ENCODE peak calls at places on chromosome 2, in seven cellular contexts. I, P, G, L, S, B and D are unnamed samples.

GRCh38 chr2:105405291-105405690 is 6.4 kb upstream of the FHL2 start:
- DNase-seq in I (no peak), P (no peak), G (no peak), L (no peak), S (no peak), B (peak; percentile 81), D (no peak)

GRCh38 chr2:139885921-139886498 is 1105.8 kb upstream of the NXPH2 start:
- DNase-seq in I (no peak), P (peak; percentile 12), G (no peak), L (no peak), S (no peak), B (no peak), D (peak; percentile 9)

GRCh38 chr2:162795312-162795711 is 43.3 kb downstream of the KCNH7 start:
- DNase-seq in I (no peak), P (peak; percentile 46), G (no peak), L (peak; percentile 24), S (peak; percentile 27), B (no peak), D (peak; percentile 57)

GRCh38 chr2:28185153-28185552 is 207.5 kb upstream of the FOSL2 start:
- DNase-seq in I (no peak), P (no peak), G (peak; percentile 93), L (no peak), S (no peak), B (no peak), D (no peak)

GRCh38 chr2:64049633-64050220 is 30.5 kb upstream of the VPS54 start:
- DNase-seq in I (peak; percentile 83), P (peak; percentile 56), G (peak; percentile 69), L (peak; percentile 78), S (peak; percentile 76), B (peak; percentile 82), D (peak; percentile 84)

GRCh38 chr2:38465789-38466127 is 88.7 kb upstream of the ATL2 start:
- DNase-seq in I (no peak), P (peak; percentile 50), G (peak; percentile 34), L (peak; percentile 43), S (peak; percentile 75), B (peak; percentile 49), D (peak; percentile 82)

GRCh38 chr2:39431592-39432316 is 5.3 kb downstream of the MAP4K3 start:
- DNase-seq in I (no peak), P (no peak), G (peak; percentile 70), L (no peak), S (no peak), B (peak; percentile 62), D (peak; percentile 49)

GRCh38 chr2:238506669-238507068 is 79.9 kb downstream of the ASB1 start:
- DNase-seq in I (no peak), P (no peak), G (no peak), L (no peak), S (no peak), B (no peak), D (no peak)

GRCh38 chr2:241300000-241300399 is 15.5 kb downstream of the HDLBP start:
- DNase-seq in I (no peak), P (no peak), G (no peak), L (no peak), S (no peak), B (no peak), D (peak; percentile 52)

GRCh38 chr2:152375174-152375573 is 40.2 kb downstream of the FMNL2 start:
- DNase-seq in I (no peak), P (no peak), G (no peak), L (no peak), S (no peak), B (no peak), D (no peak)

GRCh38 chr2:143152652-143153051 is 23.4 kb downstream of the ARHGAP15 start:
- DNase-seq in I (no peak), P (no peak), G (no peak), L (no peak), S (no peak), B (no peak), D (no peak)

GRCh38 chr2:171174075-171174474 is 13.4 kb upstream of the TLK1 start:
- DNase-seq in I (no peak), P (no peak), G (peak; percentile 78), L (no peak), S (no peak), B (no peak), D (no peak)

GRCh38 chr2:27715318-27716165 is 51.9 kb downstream of the SLC4A1AP start:
- DNase-seq in I (peak; percentile 54), P (peak; percentile 54), G (no peak), L (peak; percentile 88), S (no peak), B (peak; percentile 85), D (peak; percentile 76)

GRCh38 chr2:205563646-205564045 is 118.7 kb upstream of the NRP2 start:
- DNase-seq in I (no peak), P (peak; percentile 76), G (no peak), L (no peak), S (no peak), B (no peak), D (peak; percentile 87)

GRCh38 chr2:233990261-233990798 is 60.2 kb upstream of the SPP2 start:
- DNase-seq in I (peak; percentile 84), P (no peak), G (peak; percentile 73), L (no peak), S (no peak), B (no peak), D (no peak)

GRCh38 chr2:187593697-187594096 is 39.5 kb upstream of the TFPI start:
- DNase-seq in I (no peak), P (no peak), G (peak; percentile 4), L (no peak), S (no peak), B (peak; percentile 44), D (no peak)

GRCh38 chr2:47747878-47748277 is 35.1 kb upstream of the MSH6 start:
- DNase-seq in I (no peak), P (no peak), G (no peak), L (no peak), S (no peak), B (no peak), D (peak; percentile 45)

DNA sequence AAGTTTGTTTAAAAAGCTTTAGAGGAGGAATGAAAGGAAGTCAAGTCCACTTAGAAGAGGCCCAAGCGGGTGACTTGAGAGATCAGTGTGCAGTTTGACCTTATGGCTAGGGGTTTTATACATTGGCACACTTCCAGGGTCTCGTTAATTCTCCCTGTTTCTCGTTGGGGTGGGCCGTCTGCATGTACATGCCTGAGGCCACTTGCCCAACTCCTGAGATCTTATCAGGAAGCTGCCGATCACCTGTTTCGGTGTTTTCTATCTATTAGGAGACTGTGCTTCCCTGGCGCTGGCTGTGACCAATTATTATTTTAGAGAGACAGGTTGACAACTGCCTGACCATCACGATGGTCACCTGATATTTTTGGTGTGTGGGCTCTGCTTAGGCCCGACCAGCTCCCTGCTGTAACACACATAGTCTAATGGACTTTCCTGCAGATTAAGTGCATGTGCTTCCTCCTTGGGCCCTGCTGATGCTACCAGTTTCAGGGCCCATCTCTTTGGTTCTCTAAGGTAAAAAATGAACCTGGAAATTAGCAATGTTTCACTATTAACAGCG is 31.0 kb upstream of the MSH6 start:
- DNase-seq in I (no peak), P (no peak), G (peak; percentile 62), L (no peak), S (peak; percentile 48), B (no peak), D (no peak)
- TF ChIP-seq EZH2 in I (no peak), P (no peak), G (no peak), L (no peak), S (no peak), B (no peak), D (no peak)

GRCh38 chr2:236566596-236566995 is 3.0 kb upstream of the ACKR3 start:
- DNase-seq in I (no peak), P (no peak), G (no peak), L (no peak), S (no peak), B (no peak), D (no peak)

GRCh38 chr2:236570081-236570979 is 705 bp downstream of the ACKR3 start:
- DNase-seq in I (no peak), P (peak; percentile 43), G (peak; percentile 8), L (no peak), S (no peak), B (peak; percentile 41), D (no peak)

GRCh38 chr2:236568922-236569592 is 568 bp upstream of the ACKR3 start:
- DNase-seq in I (no peak), P (no peak), G (no peak), L (no peak), S (no peak), B (no peak), D (no peak)

GRCh38 chr2:236569593-236569973 is at the start of gene ACKR3:
- DNase-seq in I (peak; percentile 84), P (peak; percentile 87), G (peak; percentile 75), L (peak; percentile 91), S (peak; percentile 41), B (peak; percentile 85), D (peak; percentile 81)

GRCh38 chr2:236568068-236568921 is 1.3 kb upstream of the ACKR3 start:
- DNase-seq in I (peak; percentile 38), P (peak; percentile 51), G (no peak), L (peak; percentile 78), S (no peak), B (peak; percentile 63), D (peak; percentile 51)
- TF ChIP-seq EZH2 in I (no peak), P (peak; percentile 54), G (no peak), L (no peak), S (no peak), B (peak; percentile 92), D (peak; percentile 61)

GRCh38 chr2:44801676-44802408 is 139.7 kb upstream of the SIX3 start:
- DNase-seq in I (no peak), P (peak; percentile 78), G (no peak), L (no peak), S (no peak), B (peak; percentile 10), D (peak; percentile 58)
- TF ChIP-seq EZH2 in I (no peak), P (peak; percentile 38), G (peak; percentile 46), L (peak; percentile 97), S (no peak), B (peak; percentile 97), D (peak; percentile 15)

GRCh38 chr2:44941551-44942234 is at the start of gene SIX3:
- DNase-seq in I (peak; percentile 61), P (peak; percentile 95), G (peak; percentile 42), L (no peak), S (no peak), B (peak; percentile 58), D (peak; percentile 78)
- TF ChIP-seq EZH2 in I (no peak), P (no peak), G (peak; percentile 94), L (peak; percentile 75), S (no peak), B (peak; percentile 94), D (peak; percentile 96)

DNA sequence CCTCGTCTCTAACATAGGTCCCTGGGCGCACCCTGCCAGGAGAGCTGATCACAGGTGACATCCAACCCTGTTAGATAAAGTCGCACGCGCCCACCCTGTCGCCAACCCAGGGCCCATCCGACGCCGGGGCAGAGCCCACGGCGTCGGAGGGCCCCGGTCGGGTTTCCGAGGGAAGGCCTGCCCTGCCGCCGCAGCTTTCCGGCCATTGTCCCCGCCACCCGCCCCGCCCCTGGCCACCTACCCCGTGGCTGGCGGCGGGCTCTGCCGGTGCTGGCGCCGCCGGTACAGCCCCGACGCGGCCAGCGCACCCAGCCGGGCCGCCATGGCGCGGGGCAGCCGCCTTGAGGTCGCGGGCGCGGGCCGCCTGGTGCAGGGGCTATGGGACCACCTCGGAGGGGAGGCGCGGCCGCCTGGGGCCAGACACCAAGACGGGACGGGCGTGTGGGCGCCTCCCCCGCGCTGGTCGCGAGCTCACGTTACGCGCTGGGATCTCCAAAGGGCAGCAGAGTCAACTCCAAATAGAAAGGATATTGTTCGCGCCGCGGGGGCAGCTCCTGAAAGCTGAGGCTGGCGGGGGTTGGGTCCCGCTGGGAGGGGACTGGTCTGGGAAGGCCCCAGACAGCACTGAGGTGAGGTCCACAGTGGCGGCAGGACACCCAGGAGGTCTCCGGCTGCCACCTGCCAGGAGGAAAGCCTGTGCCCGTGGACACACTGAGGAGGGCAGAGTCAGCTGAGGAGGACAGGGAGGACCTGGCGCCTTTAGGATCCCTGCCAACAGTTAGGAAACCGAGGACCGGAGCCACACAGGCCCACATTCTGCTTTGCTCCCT is 11.1 kb downstream of the LIMS2 start:
- DNase-seq in I (no peak), P (peak; percentile 74), G (no peak), L (no peak), S (no peak), B (peak; percentile 41), D (peak; percentile 61)
- TF ChIP-seq EZH2 in I (no peak), P (peak; percentile 84), G (peak; percentile 57), L (peak; percentile 58), S (no peak), B (no peak), D (no peak)